ENCODE peak calls at places on chromosomes 13 and 19, in eight cellular contexts. O is stimulated activated CD8-positive, alpha-beta memory T cell treated with anti-CD3 and anti-CD28 coated beads, Interleukin-7, amount 100 ng/mL, for 24 hours; L is H9; J is GM18507; X is dorsolateral prefrontal cortex; F is tibial artery; W is effector memory CD4-positive, alpha-beta T cell; D is MM.1S. P is an unnamed sample.

GRCh38 chr13:88617176-88617575 is 946.0 kb downstream of the SLITRK5 start:
- DNase-seq in O (no peak), L (no peak), J (no peak), X (no peak), F (no peak), W (no peak), D (no peak), P (no peak)

GRCh38 chr19:36577271-36577996 is 4.3 kb upstream of the ZNF529 start:
- DNase-seq in O (no peak), L (no peak), J (no peak), X (no peak), F (no peak), W (no peak), D (no peak), P (no peak)

GRCh38 chr13:46339035-46339666 is 47.9 kb downstream of the RUBCNL start:
- DNase-seq in O (no peak), L (no peak), J (no peak), X (no peak), F (no peak), W (no peak), D (no peak), P (no peak)

GRCh38 chr13:69720278-69720983 is 387.2 kb upstream of the ATXN8OS start:
- DNase-seq in O (no peak), L (no peak), J (no peak), X (no peak), F (no peak), W (no peak), D (no peak), P (no peak)

GRCh38 chr13:77065456-77066147 is 38.6 kb upstream of the FBXL3 start:
- DNase-seq in O (no peak), L (no peak), J (no peak), X (no peak), F (no peak), W (no peak), D (no peak), P (no peak)

GRCh38 chr19:48637948-48638830 is 1.0 kb upstream of the DBP start:
- DNase-seq in O (no peak), L (peak; percentile 97), J (no peak), X (peak; percentile 48), F (peak; percentile 93), W (peak; percentile 78), D (peak; percentile 89), P (no peak)

GRCh38 chr19:5287066-5287465 is 53.5 kb downstream of the PTPRS start:
- DNase-seq in O (no peak), L (no peak), J (no peak), X (no peak), F (no peak), W (no peak), D (no peak), P (no peak)

GRCh38 chr13:35014606-35015005 is 72.5 kb downstream of the NBEA start:
- DNase-seq in O (no peak), L (peak; percentile 38), J (no peak), X (no peak), F (no peak), W (no peak), D (no peak), P (no peak)

GRCh38 chr13:52051400-52051799 is 26.9 kb downstream of the UTP14C start:
- DNase-seq in O (no peak), L (no peak), J (no peak), X (no peak), F (no peak), W (no peak), D (no peak), P (no peak)

GRCh38 chr13:23516706-23517105 is 53.5 kb upstream of the TNFRSF19 start:
- DNase-seq in O (no peak), L (no peak), J (no peak), X (no peak), F (no peak), W (no peak), D (no peak), P (no peak)

GRCh38 chr19:5627395-5627904 is 4.6 kb downstream of the SAFB start:
- DNase-seq in O (peak; percentile 5), L (peak; percentile 31), J (no peak), X (no peak), F (peak; percentile 74), W (no peak), D (no peak), P (no peak)

GRCh38 chr13:35208587-35208986 is 266.5 kb downstream of the NBEA start:
- DNase-seq in O (no peak), L (no peak), J (no peak), X (no peak), F (no peak), W (no peak), D (no peak), P (no peak)

GRCh38 chr19:2278504-2279158 is 3.3 kb downstream of the PEAK3 start:
- DNase-seq in O (no peak), L (no peak), J (no peak), X (no peak), F (no peak), W (no peak), D (no peak), P (no peak)

GRCh38 chr19:32227561-32228165 is 117.7 kb upstream of the ZNF507 start:
- DNase-seq in O (no peak), L (peak; percentile 73), J (no peak), X (no peak), F (no peak), W (no peak), D (no peak), P (peak; percentile 18)

GRCh38 chr13:46182491-46182877 is 507 bp upstream of the LCP1 start:
- DNase-seq in O (no peak), L (no peak), J (no peak), X (no peak), F (no peak), W (no peak), D (peak; percentile 33), P (no peak)

GRCh38 chr19:281156-281853 is 9.9 kb downstream of the PLPP2 start:
- DNase-seq in O (no peak), L (no peak), J (no peak), X (no peak), F (peak; percentile 56), W (no peak), D (no peak), P (no peak)

GRCh38 chr19:1046836-1047695 is 7.2 kb downstream of the ABCA7 start:
- DNase-seq in O (no peak), L (peak; percentile 36), J (no peak), X (no peak), F (no peak), W (no peak), D (no peak), P (no peak)

GRCh38 chr19:11435833-11436313 is 438 bp downstream of the PRKCSH start:
- DNase-seq in O (no peak), L (no peak), J (no peak), X (no peak), F (no peak), W (no peak), D (no peak), P (no peak)

GRCh38 chr19:57068921-57069697 is 50.7 kb upstream of the USP29 start:
- DNase-seq in O (no peak), L (no peak), J (no peak), X (no peak), F (no peak), W (no peak), D (no peak), P (no peak)

GRCh38 chr19:5083547-5083965 is 114.6 kb downstream of the KDM4B start:
- DNase-seq in O (no peak), L (no peak), J (no peak), X (no peak), F (peak; percentile 82), W (no peak), D (no peak), P (no peak)

GRCh38 chr19:53015730-53016129 is 2.0 kb downstream of the ERVV-1 start:
- DNase-seq in O (no peak), L (no peak), J (no peak), X (no peak), F (no peak), W (no peak), D (no peak), P (no peak)

GRCh38 chr19:38932425-38933179 is 1.9 kb downstream of the MRPS12 start:
- DNase-seq in O (no peak), L (peak; percentile 54), J (no peak), X (no peak), F (no peak), W (no peak), D (peak; percentile 42), P (no peak)

GRCh38 chr19:4606921-4607678 is 32.2 kb upstream of the TNFAIP8L1 start:
- DNase-seq in O (no peak), L (peak; percentile 74), J (no peak), X (no peak), F (no peak), W (no peak), D (no peak), P (no peak)

GRCh38 chr13:52846567-52847321 is 1.7 kb downstream of the PCDH8 start:
- DNase-seq in O (no peak), L (peak; percentile 90), J (no peak), X (peak; percentile 50), F (no peak), W (no peak), D (no peak), P (no peak)

GRCh38 chr13:78759704-78760103 is 100.7 kb upstream of the OBI1 start:
- DNase-seq in O (no peak), L (no peak), J (no peak), X (no peak), F (no peak), W (no peak), D (no peak), P (no peak)

GRCh38 chr13:100035936-100036335 is 53.0 kb upstream of the PCCA start:
- DNase-seq in O (no peak), L (no peak), J (no peak), X (no peak), F (no peak), W (no peak), D (no peak), P (no peak)